ENCODE peak calls at places on chromosomes 1 and 21, in six cellular contexts. One of them, this sample, is unnamed.
A peak's percentile ranks its signal among the peaks of the same experiment; 100 is the strongest.

GRCh38 chr1:160081261-160081936 is at the start of gene KCNJ9:
- DNase-seq in A549: no peak
- DNase-seq in right lobe of liver: no peak
- DNase-seq in GM12891: no peak
- DNase-seq in NB4: no peak
- DNase-seq in adrenal gland: no peak
- DNase-seq in this sample: no peak

GRCh38 chr21:17903029-17903806 is 84.1 kb upstream of the C21orf91 start:
- DNase-seq in NB4: peak; percentile 17
- DNase-seq in GM12891: no peak
- DNase-seq in A549: no peak
- DNase-seq in right lobe of liver: no peak
- DNase-seq in adrenal gland: no peak
- DNase-seq in this sample: peak; percentile 32

GRCh38 chr1:63276625-63277024 is 45.7 kb upstream of the FOXD3 start:
- DNase-seq in GM12891: no peak
- DNase-seq in NB4: no peak
- DNase-seq in A549: no peak
- DNase-seq in right lobe of liver: no peak
- DNase-seq in adrenal gland: no peak
- DNase-seq in this sample: no peak

GRCh38 chr1:225962440-225962975 is 21.5 kb upstream of the LEFTY2 start:
- DNase-seq in A549: peak; percentile 71
- DNase-seq in adrenal gland: peak; percentile 58
- DNase-seq in GM12891: peak; percentile 59
- DNase-seq in right lobe of liver: no peak
- DNase-seq in NB4: peak; percentile 57
- DNase-seq in this sample: peak; percentile 82

GRCh38 chr1:117653732-117654484 is 48.1 kb downstream of the TENT5C start:
- DNase-seq in NB4: no peak
- DNase-seq in GM12891: no peak
- DNase-seq in A549: no peak
- DNase-seq in right lobe of liver: no peak
- DNase-seq in adrenal gland: peak; percentile 64
- DNase-seq in this sample: no peak

GRCh38 chr1:23732363-23733224 is 10.7 kb upstream of the ELOA start:
- DNase-seq in A549: peak; percentile 15
- DNase-seq in right lobe of liver: no peak
- DNase-seq in adrenal gland: no peak
- DNase-seq in GM12891: no peak
- DNase-seq in NB4: peak; percentile 51
- DNase-seq in this sample: no peak

GRCh38 chr1:43143441-43143888 is 28.6 kb downstream of the EBNA1BP2 start:
- DNase-seq in A549: peak; percentile 56
- DNase-seq in adrenal gland: no peak
- DNase-seq in GM12891: no peak
- DNase-seq in NB4: peak; percentile 34
- DNase-seq in right lobe of liver: no peak
- DNase-seq in this sample: peak; percentile 61

GRCh38 chr21:41373769-41374168 is 11.9 kb downstream of the MX2 start:
- DNase-seq in A549: no peak
- DNase-seq in NB4: no peak
- DNase-seq in adrenal gland: no peak
- DNase-seq in GM12891: no peak
- DNase-seq in right lobe of liver: no peak
- DNase-seq in this sample: no peak

GRCh38 chr1:46301406-46302090 is 1.9 kb downstream of the LRRC41 start:
- DNase-seq in right lobe of liver: peak; percentile 69
- DNase-seq in NB4: peak; percentile 76
- DNase-seq in GM12891: no peak
- DNase-seq in adrenal gland: peak; percentile 72
- DNase-seq in A549: peak; percentile 44
- DNase-seq in this sample: peak; percentile 84

GRCh38 chr1:226919995-226920394 is 20.1 kb upstream of the COQ8A start:
- DNase-seq in adrenal gland: no peak
- DNase-seq in A549: no peak
- DNase-seq in NB4: no peak
- DNase-seq in right lobe of liver: no peak
- DNase-seq in GM12891: no peak
- DNase-seq in this sample: no peak

GRCh38 chr1:55480396-55480795 is 265.2 kb upstream of the USP24 start:
- DNase-seq in NB4: no peak
- DNase-seq in adrenal gland: no peak
- DNase-seq in A549: no peak
- DNase-seq in GM12891: no peak
- DNase-seq in right lobe of liver: no peak
- DNase-seq in this sample: no peak

GRCh38 chr1:221708076-221708571 is 33.8 kb downstream of the DUSP10 start:
- DNase-seq in NB4: peak; percentile 98
- DNase-seq in right lobe of liver: no peak
- DNase-seq in GM12891: peak; percentile 24
- DNase-seq in adrenal gland: no peak
- DNase-seq in A549: no peak
- DNase-seq in this sample: peak; percentile 66

GRCh38 chr21:44755227-44755626 is 43.9 kb upstream of the TSPEAR start:
- DNase-seq in GM12891: no peak
- DNase-seq in adrenal gland: no peak
- DNase-seq in right lobe of liver: no peak
- DNase-seq in NB4: no peak
- DNase-seq in A549: no peak
- DNase-seq in this sample: no peak

GRCh38 chr1:243748706-243749283 is 101.2 kb downstream of the AKT3 start:
- DNase-seq in GM12891: peak; percentile 34
- DNase-seq in A549: peak; percentile 80
- DNase-seq in right lobe of liver: no peak
- DNase-seq in NB4: peak; percentile 82
- DNase-seq in adrenal gland: no peak
- DNase-seq in this sample: peak; percentile 67

GRCh38 chr1:230020451-230020850 is 46.6 kb upstream of the GALNT2 start:
- DNase-seq in A549: no peak
- DNase-seq in GM12891: no peak
- DNase-seq in NB4: no peak
- DNase-seq in right lobe of liver: no peak
- DNase-seq in adrenal gland: no peak
- DNase-seq in this sample: no peak

GRCh38 chr1:112788561-112788960 is 73.4 kb upstream of the PPM1J start:
- DNase-seq in GM12891: no peak
- DNase-seq in A549: no peak
- DNase-seq in adrenal gland: no peak
- DNase-seq in right lobe of liver: no peak
- DNase-seq in NB4: no peak
- DNase-seq in this sample: no peak

GRCh38 chr1:166952002-166952746 is 23.2 kb downstream of the ILDR2 start:
- DNase-seq in A549: no peak
- DNase-seq in right lobe of liver: no peak
- DNase-seq in GM12891: no peak
- DNase-seq in adrenal gland: no peak
- DNase-seq in NB4: no peak
- DNase-seq in this sample: no peak

GRCh38 chr21:35581640-35582039 is 478.7 kb downstream of the SETD4 start:
- DNase-seq in NB4: no peak
- DNase-seq in adrenal gland: no peak
- DNase-seq in GM12891: no peak
- DNase-seq in right lobe of liver: no peak
- DNase-seq in A549: no peak
- DNase-seq in this sample: no peak

GRCh38 chr1:236099622-236100021 is 34.7 kb upstream of the NID1 start:
- DNase-seq in GM12891: no peak
- DNase-seq in NB4: no peak
- DNase-seq in A549: no peak
- DNase-seq in right lobe of liver: peak; percentile 24
- DNase-seq in adrenal gland: no peak
- DNase-seq in this sample: no peak

GRCh38 chr1:43358121-43358745 is 548 bp upstream of the CDC20 start:
- DNase-seq in NB4: peak; percentile 83
- DNase-seq in right lobe of liver: no peak
- DNase-seq in adrenal gland: no peak
- DNase-seq in A549: peak; percentile 72
- DNase-seq in GM12891: peak; percentile 43
- DNase-seq in this sample: peak; percentile 66

GRCh38 chr1:64983110-64983509 is 16.8 kb upstream of the JAK1 start:
- DNase-seq in right lobe of liver: no peak
- DNase-seq in adrenal gland: peak; percentile 79
- DNase-seq in GM12891: no peak
- DNase-seq in NB4: no peak
- DNase-seq in A549: peak; percentile 92
- DNase-seq in this sample: no peak

GRCh38 chr1:62045579-62045978 is 149.1 kb upstream of the L1TD1 start:
- DNase-seq in GM12891: no peak
- DNase-seq in adrenal gland: no peak
- DNase-seq in NB4: peak; percentile 3
- DNase-seq in A549: no peak
- DNase-seq in right lobe of liver: no peak
- DNase-seq in this sample: no peak

GRCh38 chr1:180309338-180309737 is 79.3 kb downstream of the LHX4 start:
- DNase-seq in right lobe of liver: no peak
- DNase-seq in A549: peak; percentile 66
- DNase-seq in adrenal gland: no peak
- DNase-seq in GM12891: no peak
- DNase-seq in NB4: no peak
- DNase-seq in this sample: no peak

GRCh38 chr21:43937051-43937832 is 72.2 kb downstream of the AGPAT3 start:
- DNase-seq in A549: no peak
- DNase-seq in GM12891: no peak
- DNase-seq in right lobe of liver: no peak
- DNase-seq in NB4: no peak
- DNase-seq in adrenal gland: no peak
- DNase-seq in this sample: peak; percentile 32

GRCh38 chr1:239858058-239858457 is 233.6 kb upstream of the FMN2 start:
- DNase-seq in GM12891: no peak
- DNase-seq in adrenal gland: no peak
- DNase-seq in right lobe of liver: no peak
- DNase-seq in A549: peak; percentile 17
- DNase-seq in NB4: peak; percentile 19
- DNase-seq in this sample: no peak

GRCh38 chr1:53048960-53049573 is 12.9 kb upstream of the PODN start:
- DNase-seq in GM12891: no peak
- DNase-seq in adrenal gland: no peak
- DNase-seq in A549: no peak
- DNase-seq in right lobe of liver: no peak
- DNase-seq in NB4: no peak
- DNase-seq in this sample: no peak

GRCh38 chr1:53050310-53050709 is 11.7 kb upstream of the PODN start:
- DNase-seq in NB4: no peak
- DNase-seq in GM12891: no peak
- DNase-seq in right lobe of liver: no peak
- DNase-seq in adrenal gland: no peak
- DNase-seq in A549: no peak
- DNase-seq in this sample: no peak

GRCh38 chr1:53048345-53048737 is 13.7 kb upstream of the PODN start:
- DNase-seq in A549: no peak
- DNase-seq in adrenal gland: no peak
- DNase-seq in right lobe of liver: no peak
- DNase-seq in NB4: no peak
- DNase-seq in GM12891: no peak
- DNase-seq in this sample: no peak

GRCh38 chr1:53049574-53049967 is 12.4 kb upstream of the PODN start:
- DNase-seq in A549: no peak
- DNase-seq in NB4: no peak
- DNase-seq in right lobe of liver: no peak
- DNase-seq in adrenal gland: no peak
- DNase-seq in GM12891: no peak
- DNase-seq in this sample: no peak

GRCh38 chr1:53051676-53052075 is 10.3 kb upstream of the PODN start:
- DNase-seq in right lobe of liver: no peak
- DNase-seq in NB4: no peak
- DNase-seq in GM12891: no peak
- DNase-seq in adrenal gland: no peak
- DNase-seq in A549: no peak
- DNase-seq in this sample: no peak
- TF ChIP-seq POLR2A in right lobe of liver: no peak
- TF ChIP-seq POLR2A in NB4: no peak
- TF ChIP-seq POLR2A in GM12891: no peak
- TF ChIP-seq POLR2A in adrenal gland: no peak
- TF ChIP-seq POLR2A in A549: no peak
- TF ChIP-seq POLR2A in this sample: no peak

GRCh38 chr1:207825719-207826556 is 74.1 kb downstream of the CD46 start:
- DNase-seq in A549: peak; percentile 31
- DNase-seq in right lobe of liver: peak; percentile 84
- DNase-seq in adrenal gland: peak; percentile 89
- DNase-seq in NB4: peak; percentile 94
- DNase-seq in GM12891: peak; percentile 53
- DNase-seq in this sample: peak; percentile 93
- TF ChIP-seq POLR2A in A549: no peak
- TF ChIP-seq POLR2A in right lobe of liver: peak; percentile 37
- TF ChIP-seq POLR2A in adrenal gland: no peak
- TF ChIP-seq POLR2A in NB4: no peak
- TF ChIP-seq POLR2A in GM12891: peak; percentile 49
- TF ChIP-seq POLR2A in this sample: peak; percentile 77

GRCh38 chr1:154353966-154354365 is 28.6 kb downstream of the ATP8B2 start:
- DNase-seq in NB4: no peak
- DNase-seq in adrenal gland: no peak
- DNase-seq in A549: no peak
- DNase-seq in right lobe of liver: no peak
- DNase-seq in GM12891: no peak
- DNase-seq in this sample: no peak

GRCh38 chr1:154353460-154353904 is 28.2 kb downstream of the ATP8B2 start:
- DNase-seq in GM12891: no peak
- DNase-seq in NB4: peak; percentile 65
- DNase-seq in A549: peak; percentile 49
- DNase-seq in adrenal gland: peak; percentile 74
- DNase-seq in right lobe of liver: no peak
- DNase-seq in this sample: peak; percentile 77

GRCh38 chr1:154351363-154352068 is 26.2 kb downstream of the ATP8B2 start:
- DNase-seq in adrenal gland: no peak
- DNase-seq in right lobe of liver: no peak
- DNase-seq in GM12891: no peak
- DNase-seq in A549: peak; percentile 36
- DNase-seq in NB4: no peak
- DNase-seq in this sample: no peak

GRCh38 chr1:154352245-154352580 is 26.9 kb downstream of the ATP8B2 start:
- DNase-seq in GM12891: no peak
- DNase-seq in adrenal gland: no peak
- DNase-seq in NB4: no peak
- DNase-seq in right lobe of liver: no peak
- DNase-seq in A549: no peak
- DNase-seq in this sample: no peak

GRCh38 chr1:154352581-154353459 is 27.5 kb downstream of the ATP8B2 start:
- DNase-seq in A549: no peak
- DNase-seq in adrenal gland: peak; percentile 78
- DNase-seq in NB4: peak; percentile 80
- DNase-seq in right lobe of liver: peak; percentile 73
- DNase-seq in GM12891: no peak
- DNase-seq in this sample: peak; percentile 91
- TF ChIP-seq POLR2A in A549: no peak
- TF ChIP-seq POLR2A in adrenal gland: peak; percentile 37
- TF ChIP-seq POLR2A in NB4: no peak
- TF ChIP-seq POLR2A in right lobe of liver: no peak
- TF ChIP-seq POLR2A in GM12891: no peak
- TF ChIP-seq POLR2A in this sample: peak; percentile 75

DNA sequence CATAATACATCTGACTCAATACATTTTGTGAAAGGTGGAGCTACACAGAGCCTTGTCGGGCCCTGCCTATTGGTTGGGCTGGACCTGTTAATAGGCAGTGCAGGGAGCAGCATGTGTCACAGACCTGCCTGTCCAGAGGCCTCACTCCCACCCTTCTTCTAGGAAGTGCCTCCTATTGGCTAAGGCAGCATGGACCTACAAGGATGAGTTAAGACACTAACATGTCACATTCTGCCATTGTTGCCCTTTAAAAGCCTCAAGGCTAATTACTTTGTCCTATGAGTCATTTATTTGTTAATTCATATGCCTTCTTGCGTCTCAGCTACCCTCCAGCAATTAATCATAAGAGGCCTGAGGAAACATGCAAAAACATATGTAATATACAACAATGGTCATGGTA is 33.4 kb downstream of the CD58 start:
- DNase-seq in right lobe of liver: no peak
- DNase-seq in NB4: peak; percentile 45
- DNase-seq in A549: peak; percentile 14
- DNase-seq in GM12891: no peak
- DNase-seq in adrenal gland: no peak
- DNase-seq in this sample: peak; percentile 16
- TF ChIP-seq POLR2A in right lobe of liver: no peak
- TF ChIP-seq POLR2A in NB4: no peak
- TF ChIP-seq POLR2A in A549: no peak
- TF ChIP-seq POLR2A in GM12891: peak; percentile 8
- TF ChIP-seq POLR2A in adrenal gland: no peak
- TF ChIP-seq POLR2A in this sample: no peak

This sample was measured in erythroblast.